ENCODE peak calls at places on chromosomes 6 and 20, in four cellular contexts. S is brain microvascular endothelial cell, C is mucosa of descending colon, D is cardiac fibroblast. Z is an unnamed sample.

GRCh38 chr6:11317885-11318771 is 85.7 kb upstream of the NEDD9 start:
- DNase-seq in S (peak; percentile 99), C (peak; percentile 55), D (peak; percentile 94), Z (peak; percentile 78)

GRCh38 chr6:95593025-95593424 is 15.7 kb downstream of the MANEA start:
- DNase-seq in D (peak; percentile 17), S (no peak), C (no peak), Z (no peak)

GRCh38 chr6:170514908-170515307 is 38.2 kb downstream of the PSMB1 start:
- DNase-seq in D (no peak), C (no peak), S (no peak), Z (no peak)

GRCh38 chr20:24955045-24955444 is 6.0 kb downstream of the CST7 start:
- DNase-seq in S (no peak), C (peak; percentile 21), D (no peak), Z (no peak)

GRCh38 chr6:15888798-15889772 is 226.3 kb upstream of the DTNBP1 start:
- DNase-seq in S (no peak), C (no peak), D (peak; percentile 81), Z (no peak)

GRCh38 chr20:47782920-47783552 is 2.2 kb downstream of the SULF2 start:
- DNase-seq in D (no peak), S (no peak), C (no peak), Z (no peak)

GRCh38 chr20:56247954-56248782 is at the start of gene MC3R:
- DNase-seq in C (peak; percentile 51), D (peak; percentile 52), S (peak; percentile 5), Z (peak; percentile 3)

GRCh38 chr6:112691289-112691688 is 344.2 kb downstream of the RFPL4B start:
- DNase-seq in C (no peak), S (peak; percentile 79), D (peak; percentile 79), Z (peak; percentile 78)

GRCh38 chr20:10696650-10697049 is 22.9 kb upstream of the JAG1 start:
- DNase-seq in C (no peak), D (no peak), S (no peak), Z (no peak)
- TF ChIP-seq CTCF in C (no peak), D (peak; percentile 63), S (peak; percentile 76), Z (peak; percentile 44)

DNA sequence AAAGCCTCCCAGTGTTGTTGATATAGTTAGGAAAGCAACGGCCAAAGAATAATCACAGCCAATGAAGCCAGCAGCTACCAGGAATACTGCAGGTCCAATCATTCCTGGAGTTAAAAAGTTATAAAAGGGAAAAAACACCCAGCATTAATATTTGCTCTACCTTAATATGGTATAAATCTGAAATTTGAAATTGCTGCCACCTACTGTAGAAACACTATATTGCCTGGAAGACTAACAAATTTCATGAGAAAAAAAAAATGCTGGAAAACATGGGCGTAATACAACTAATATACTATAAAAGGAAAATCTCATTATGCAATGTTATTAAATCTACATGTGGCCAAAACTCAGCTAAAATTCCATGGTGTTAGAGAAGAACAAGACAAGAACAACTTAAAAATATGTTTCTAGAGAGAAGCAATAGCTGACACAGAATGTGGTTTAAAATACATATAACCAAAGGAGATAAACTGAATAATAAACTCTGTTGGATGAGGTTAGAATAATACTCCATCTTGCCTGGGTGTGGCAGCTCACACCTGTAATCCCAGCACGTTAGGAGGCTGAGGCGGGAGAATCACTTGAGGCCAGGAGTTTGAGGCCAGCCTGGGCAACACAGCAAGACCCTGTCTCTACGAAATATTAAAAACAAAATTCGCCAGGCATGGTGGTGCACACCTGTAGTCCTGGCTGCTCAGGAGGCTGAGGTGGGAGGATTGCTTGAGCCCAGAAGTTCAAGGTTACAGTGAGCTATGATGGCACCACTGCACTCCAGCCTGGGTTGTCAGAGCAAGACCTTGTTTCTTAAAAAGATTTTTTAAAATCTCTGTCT is 43.1 kb downstream of the SLC17A5 start:
- DNase-seq in C (no peak), D (peak; percentile 76), S (no peak), Z (no peak)
- TF ChIP-seq CTCF in C (peak; percentile 30), D (peak; percentile 55), S (peak; percentile 49), Z (peak; percentile 58)

DNA sequence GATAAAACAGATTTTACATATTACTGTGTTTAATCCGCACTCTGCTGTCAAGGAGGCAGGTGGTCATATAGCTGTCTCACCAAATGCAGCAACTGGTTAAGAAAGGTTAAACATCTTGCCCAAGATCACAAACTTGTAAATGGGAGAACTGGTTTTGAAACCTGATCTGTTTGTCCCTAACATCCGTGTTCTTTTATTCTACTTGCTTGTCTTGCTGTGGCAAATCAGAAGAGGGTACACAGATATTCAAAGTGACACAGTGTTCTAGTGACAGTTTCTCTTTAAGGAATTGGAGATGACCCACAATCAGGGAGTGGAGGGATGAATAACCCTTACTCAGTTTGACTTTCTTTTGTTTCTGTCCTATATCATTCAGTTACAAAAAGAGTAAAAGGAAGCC is 83.0 kb upstream of the SGK1 start:
- DNase-seq in S (no peak), C (no peak), D (no peak), Z (no peak)
- TF ChIP-seq CTCF in S (no peak), C (no peak), D (no peak), Z (no peak)

GRCh38 chr6:97110626-97111025 is 172.4 kb downstream of the MMS22L start:
- DNase-seq in D (peak; percentile 7), C (no peak), S (no peak), Z (no peak)

GRCh38 chr6:97114645-97115044 is 168.4 kb downstream of the MMS22L start:
- DNase-seq in D (no peak), S (no peak), C (no peak), Z (no peak)

GRCh38 chr6:97113170-97113569 is 169.8 kb downstream of the MMS22L start:
- DNase-seq in S (no peak), D (no peak), C (no peak), Z (no peak)

GRCh38 chr6:97110149-97110548 is 172.9 kb downstream of the MMS22L start:
- DNase-seq in C (no peak), D (no peak), S (no peak), Z (no peak)

GRCh38 chr6:97111243-97111642 is 171.8 kb downstream of the MMS22L start:
- DNase-seq in S (no peak), D (no peak), C (no peak), Z (no peak)
- TF ChIP-seq CTCF in S (no peak), D (no peak), C (no peak), Z (no peak)

GRCh38 chr6:44223471-44224153 is at the start of gene SLC29A1:
- DNase-seq in C (peak; percentile 87), D (peak; percentile 42), S (no peak), Z (no peak)
- TF ChIP-seq CTCF in C (no peak), D (no peak), S (peak; percentile 10), Z (no peak)

GRCh38 chr20:22819784-22820183 is 215.3 kb upstream of the SSTR4 start:
- DNase-seq in D (no peak), C (no peak), S (no peak), Z (no peak)
- TF ChIP-seq CTCF in D (no peak), C (no peak), S (no peak), Z (no peak)

Z was measured in AG09319.